ENCODE peak calls at places on chromosomes 2 and 18, in four cellular contexts. Y, N, B and W are unnamed samples.

GRCh38 chr18:66729459-66730239 is 125.8 kb upstream of the CDH19 start:
- DNase-seq in Y (no peak), N (no peak), B (no peak), W (no peak)

GRCh38 chr2:222518570-222519381 is 94.4 kb downstream of the SGPP2 start:
- DNase-seq in Y (no peak), N (peak), B (no peak), W (no peak)

GRCh38 chr2:190050001-190050400 is 12.5 kb downstream of the MSTN start:
- DNase-seq in Y (no peak), N (no peak), B (no peak), W (no peak)

GRCh38 chr2:18903750-18904149 is 314.4 kb upstream of the NT5C1B start:
- DNase-seq in Y (no peak), N (peak), B (no peak), W (no peak)

GRCh38 chr2:223997938-223998337 is 40.7 kb downstream of the MRPL44 start:
- DNase-seq in Y (no peak), N (no peak), B (no peak), W (no peak)

GRCh38 chr2:563512-563911 is 113.7 kb downstream of the TMEM18 start:
- DNase-seq in Y (no peak), N (no peak), B (no peak), W (no peak)

GRCh38 chr2:11482473-11483031 is 16.6 kb upstream of the E2F6 start:
- DNase-seq in Y (no peak), N (no peak), B (peak), W (peak)

GRCh38 chr2:237895544-237896506 is 36.4 kb downstream of the RAMP1 start:
- DNase-seq in Y (no peak), N (no peak), B (no peak), W (no peak)

GRCh38 chr2:165196411-165196810 is 7.4 kb downstream of the SCN3A start:
- DNase-seq in Y (no peak), N (no peak), B (no peak), W (no peak)

GRCh38 chr2:17752892-17753802 is 463 bp downstream of the SMC6 start:
- DNase-seq in Y (peak), N (peak), B (peak), W (peak)

GRCh38 chr2:172298009-172298408 is 129.4 kb upstream of the ITGA6 start:
- DNase-seq in Y (no peak), N (no peak), B (no peak), W (no peak)

GRCh38 chr2:121382744-121383143 is 97.7 kb upstream of the TFCP2L1 start:
- DNase-seq in Y (no peak), N (no peak), B (no peak), W (no peak)

GRCh38 chr2:219968685-219969345 is 341.4 kb downstream of the SLC4A3 start:
- DNase-seq in Y (no peak), N (peak), B (no peak), W (no peak)